ENCODE peak calls at places on chromosome 12, in ten cellular contexts. H is psoas muscle; V is activated T-helper 1 cell treated with anti-CD3 and anti-CD28 coated beads, Interleukin-12 subunit alpha, Interleukin-12 subunit beta, Interleukin-2, Interleukin-4 antibody, amounts not matched to agents 30 ng/mL and 10 ng/mL and 1 ng/mL, durations not matched to agents 14 hours and 24 hours and 36 hours; B is T-helper 2 cell; P is heart right ventricle; Q is SK-N-SH; I is RWPE2; R is iris pigment epithelial cell; C is cerebellar cortex; J is effector memory CD4-positive, alpha-beta T cell. W is an unnamed sample.

GRCh38 chr12:5220835-5221234 is 177.2 kb downstream of the KCNA5 start:
- DNase-seq in B (peak), C (no peak), J (no peak), P (no peak), R (no peak), H (no peak), V (no peak), Q (no peak), I (no peak), W (no peak)

GRCh38 chr12:107349008-107349747 is 255.8 kb upstream of the CRY1 start:
- DNase-seq in J (no peak), V (no peak), Q (peak), P (no peak), H (no peak), I (peak), C (no peak), B (no peak), R (peak), W (peak)

GRCh38 chr12:92467886-92468285 is 234.9 kb upstream of the PLEKHG7 start:
- DNase-seq in Q (no peak), P (no peak), I (no peak), C (peak), B (no peak), H (no peak), R (peak), V (no peak), J (no peak), W (peak)

GRCh38 chr12:123602651-123603195 is 824 bp downstream of the DDX55 start:
- DNase-seq in C (no peak), J (no peak), I (no peak), V (no peak), B (peak), Q (no peak), P (no peak), H (no peak), R (peak), W (peak)

GRCh38 chr12:24553259-24553658 is 395.6 kb downstream of the BCAT1 start:
- DNase-seq in B (no peak), R (no peak), P (no peak), H (no peak), J (no peak), I (no peak), Q (no peak), C (no peak), V (no peak), W (no peak)

GRCh38 chr12:89244536-89244935 is 107.8 kb downstream of the DUSP6 start:
- DNase-seq in I (no peak), C (no peak), H (no peak), P (no peak), J (no peak), Q (no peak), R (peak), V (peak), B (peak), W (peak)

GRCh38 chr12:13359636-13360035 is 163.1 kb downstream of the EMP1 start:
- DNase-seq in H (no peak), B (no peak), R (no peak), C (no peak), P (no peak), Q (no peak), J (no peak), V (no peak), I (no peak), W (no peak)

GRCh38 chr12:109111775-109112491 is 4.5 kb upstream of the ACACB start:
- DNase-seq in H (peak), C (peak), Q (peak), P (peak), J (no peak), B (peak), V (no peak), R (peak), I (no peak), W (peak)

GRCh38 chr12:319116-319515 is 56.5 kb upstream of the SLC6A13 start:
- DNase-seq in I (no peak), R (no peak), J (no peak), B (no peak), Q (no peak), P (no peak), C (no peak), V (no peak), H (no peak), W (peak)

GRCh38 chr12:2169964-2170363 is 117.2 kb downstream of the CACNA1C start:
- DNase-seq in B (no peak), I (no peak), V (no peak), Q (no peak), R (peak), J (no peak), H (no peak), C (no peak), P (no peak), W (no peak)

GRCh38 chr12:6752181-6752930 is 585 bp downstream of the MLF2 start:
- DNase-seq in H (no peak), C (peak), P (peak), Q (peak), I (no peak), J (no peak), B (peak), R (peak), V (no peak), W (peak)

GRCh38 chr12:82730832-82731497 is 44.3 kb downstream of the TMTC2 start:
- DNase-seq in B (no peak), P (no peak), V (no peak), I (no peak), Q (peak), J (no peak), C (no peak), H (no peak), R (peak), W (peak)

GRCh38 chr12:1553987-1554982 is 40.1 kb downstream of the FBXL14 start:
- DNase-seq in J (no peak), C (no peak), Q (no peak), P (no peak), I (no peak), R (no peak), H (no peak), B (peak), V (no peak), W (no peak)

GRCh38 chr12:5177096-5177495 is 133.4 kb downstream of the KCNA5 start:
- DNase-seq in I (no peak), H (no peak), P (no peak), R (no peak), V (no peak), B (no peak), C (no peak), Q (no peak), J (no peak), W (no peak)

GRCh38 chr12:46258129-46258528 is 10.7 kb downstream of the SLC38A1 start:
- DNase-seq in P (no peak), J (no peak), C (no peak), I (no peak), R (no peak), Q (no peak), B (no peak), H (no peak), V (no peak), W (no peak)

GRCh38 chr12:127120851-127121250 is 1146.1 kb upstream of the TMEM132C start:
- DNase-seq in J (no peak), V (no peak), H (no peak), P (no peak), C (no peak), B (no peak), R (no peak), I (no peak), Q (no peak), W (no peak)

GRCh38 chr12:466039-466438 is 6.3 kb downstream of the B4GALNT3 start:
- DNase-seq in V (no peak), P (no peak), C (no peak), J (no peak), R (no peak), Q (no peak), B (no peak), H (no peak), I (no peak), W (no peak)

GRCh38 chr12:79891506-79892162 is 43.3 kb downstream of the PPP1R12A start:
- DNase-seq in Q (no peak), B (no peak), V (no peak), C (peak), H (no peak), J (no peak), R (no peak), I (no peak), P (no peak), W (no peak)

GRCh38 chr12:76637807-76638206 is 78.2 kb upstream of the OSBPL8 start:
- DNase-seq in J (no peak), H (no peak), P (no peak), V (no peak), R (peak), Q (no peak), B (no peak), I (no peak), C (no peak), W (peak)

GRCh38 chr12:91037301-91037700 is 20.5 kb downstream of the KERA start:
- DNase-seq in J (no peak), V (no peak), Q (no peak), P (no peak), I (no peak), C (no peak), B (no peak), R (no peak), H (no peak), W (no peak)

GRCh38 chr12:8697476-8698131 is at the start of gene RIMKLB:
- DNase-seq in P (peak), H (peak), B (peak), J (peak), C (peak), I (peak), R (peak), V (peak), Q (peak), W (peak)

GRCh38 chr12:21713138-21713537 is 55.5 kb upstream of the LDHB start:
- DNase-seq in J (no peak), R (no peak), Q (no peak), P (no peak), C (no peak), B (no peak), I (no peak), V (no peak), H (no peak), W (no peak)

GRCh38 chr12:6554168-6554989 is 1.5 kb downstream of the IFFO1 start:
- DNase-seq in Q (peak), V (no peak), C (peak), R (peak), I (no peak), J (peak), B (peak), H (peak), P (peak), W (peak)

GRCh38 chr12:111699-112591 is 45.4 kb downstream of the IQSEC3 start:
- DNase-seq in H (no peak), I (no peak), Q (no peak), V (no peak), B (no peak), J (no peak), C (no peak), R (no peak), P (no peak), W (no peak)

GRCh38 chr12:105336411-105336810 is 5.9 kb downstream of the C12orf75 start:
- DNase-seq in C (no peak), H (no peak), I (no peak), P (no peak), V (no peak), J (no peak), Q (no peak), B (no peak), R (no peak), W (no peak)

GRCh38 chr12:79374543-79374942 is 316.2 kb downstream of the PAWR start:
- DNase-seq in I (no peak), V (no peak), H (no peak), C (no peak), R (no peak), B (no peak), P (no peak), Q (no peak), J (no peak), W (no peak)

W was measured in choroid plexus epithelial cell.